ENCODE peak calls at places on chromosomes 7 and 10, in five cellular contexts. T, H, A, D and L are unnamed samples. For H3K9me3, the result is how much of the 10 kb centered on the place peaks cover.

GRCh38 chr7:139648941-139649425 is 125.5 kb downstream of the CLEC2L start:
- DNase-seq in T (no peak), H (no peak), A (peak), D (no peak), L (no peak)

GRCh38 chr7:15309891-15310290 is 251.9 kb downstream of the AGMO start:
- DNase-seq in T (no peak), H (no peak), A (no peak), D (no peak), L (no peak)

GRCh38 chr7:94444808-94445207 is 50.1 kb downstream of the COL1A2 start:
- DNase-seq in T (no peak), H (no peak), A (no peak), D (no peak), L (no peak)

GRCh38 chr7:113071465-113071864 is 15.2 kb downstream of the GPR85 start:
- DNase-seq in T (no peak), H (no peak), A (no peak), D (no peak), L (no peak)

GRCh38 chr7:6705959-6706665 is 635 bp downstream of the ZNF12 start:
- DNase-seq in T (peak), H (peak), A (peak), D (peak), L (no peak)

GRCh38 chr10:62384057-62384446 is 9.9 kb downstream of the ZNF365 start:
- DNase-seq in T (peak), H (no peak), A (no peak), D (no peak), L (no peak)

GRCh38 chr7:123054357-123055133 is 59.0 kb upstream of the TAS2R16 start:
- DNase-seq in T (no peak), H (no peak), A (no peak), D (peak), L (no peak)

GRCh38 chr7:105473163-105473562 is 48.9 kb downstream of the PUS7 start:
- DNase-seq in T (peak), H (no peak), A (no peak), D (peak), L (no peak)

GRCh38 chr10:2970190-2970823 is 97.0 kb upstream of the PFKP start:
- DNase-seq in T (no peak), H (no peak), A (no peak), D (no peak), L (no peak)

GRCh38 chr7:132944774-132945173 is 137.1 kb downstream of the CHCHD3 start:
- DNase-seq in T (no peak), H (no peak), A (no peak), D (no peak), L (no peak)

GRCh38 chr7:24978837-24979469 is 1.0 kb downstream of the OSBPL3 start:
- DNase-seq in T (peak), H (no peak), A (peak), D (peak), L (no peak)

GRCh38 chr10:70191161-70191770 is 21.0 kb upstream of the SAR1A start:
- DNase-seq in T (no peak), H (no peak), A (no peak), D (no peak), L (no peak)

GRCh38 chr10:33134011-33134751 is 176.2 kb upstream of the ITGB1 start:
- DNase-seq in T (peak), H (no peak), A (no peak), D (peak), L (no peak)

GRCh38 chr10:89090760-89091455 is 100.3 kb downstream of the FAS start:
- DNase-seq in T (no peak), H (no peak), A (no peak), D (no peak), L (no peak)

GRCh38 chr7:112789453-112789823 is 755 bp downstream of the TMEM168 start:
- DNase-seq in T (no peak), H (no peak), A (no peak), D (no peak), L (no peak)

GRCh38 chr7:98974906-98975816 is 96.8 kb downstream of the TRRAP start:
- DNase-seq in T (no peak), H (no peak), A (no peak), D (no peak), L (no peak)

GRCh38 chr10:16902606-16903005 is 85.4 kb upstream of the RSU1 start:
- DNase-seq in T (no peak), H (no peak), A (no peak), D (no peak), L (no peak)

GRCh38 chr7:39880556-39880955 is 69.5 kb upstream of the CDK13 start:
- DNase-seq in T (peak), H (no peak), A (no peak), D (peak), L (no peak)

GRCh38 chr10:16799621-16800020 is 17.6 kb downstream of the RSU1 start:
- DNase-seq in T (no peak), H (no peak), A (no peak), D (no peak), L (no peak)

GRCh38 chr7:137818036-137818435 is 28.7 kb downstream of the DGKI start:
- DNase-seq in T (peak), H (no peak), A (no peak), D (no peak), L (no peak)

GRCh38 chr10:6647811-6648526 is 67.9 kb upstream of the PRKCQ start:
- DNase-seq in T (peak), H (no peak), A (peak), D (peak), L (peak)

GRCh38 chr10:22646291-22646926 is 68.0 kb downstream of the PIP4K2A start:
- DNase-seq in T (no peak), H (no peak), A (no peak), D (no peak), L (no peak)

GRCh38 chr10:122282253-122282671 is 11.2 kb downstream of the BTBD16 start:
- DNase-seq in T (peak), H (no peak), A (no peak), D (no peak), L (no peak)

GRCh38 chr7:73746378-73746777 is 7.8 kb upstream of the ABHD11 start:
- DNase-seq in T (no peak), H (no peak), A (no peak), D (no peak), L (no peak)

GRCh38 chr7:50590535-50590934 is 25.3 kb upstream of the DDC start:
- DNase-seq in T (no peak), H (no peak), A (no peak), D (no peak), L (no peak)

GRCh38 chr10:33333260-33334169 is 952 bp downstream of the NRP1 start:
- DNase-seq in T (no peak), H (no peak), A (no peak), D (no peak), L (no peak)

GRCh38 chr10:98259606-98260319 is 8.2 kb downstream of the LOXL4 start:
- DNase-seq in T (no peak), H (no peak), A (peak), D (no peak), L (no peak)

GRCh38 chr10:115355162-115355760 is 262.1 kb downstream of the ATRNL1 start:
- DNase-seq in T (peak), H (peak), A (no peak), D (peak), L (no peak)

GRCh38 chr7:9718071-9718470 is 1255.6 kb upstream of the PHF14 start:
- DNase-seq in T (no peak), H (no peak), A (no peak), D (no peak), L (no peak)

GRCh38 chr7:9719303-9719702 is 1254.4 kb upstream of the PHF14 start:
- DNase-seq in T (no peak), H (no peak), A (no peak), D (no peak), L (no peak)

DNA sequence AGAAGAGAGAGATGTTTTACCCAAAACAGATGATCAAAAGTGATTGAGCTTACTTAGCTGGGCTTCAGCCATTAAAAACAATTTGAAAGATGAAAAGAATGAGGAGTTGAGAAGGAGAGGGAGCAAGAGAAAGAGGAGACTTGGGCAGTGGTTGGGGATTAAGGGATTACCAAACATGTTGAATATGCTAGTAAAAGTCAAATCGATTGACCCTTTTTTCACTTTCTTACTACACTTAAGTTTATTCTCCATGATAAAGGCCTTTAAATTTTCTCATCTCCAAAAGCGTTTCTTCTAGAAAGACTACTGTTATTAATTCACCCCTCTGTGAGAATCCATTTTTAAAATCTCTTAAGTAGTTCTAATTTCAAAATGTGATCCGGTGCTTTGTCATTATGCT is 1254.0 kb upstream of the PHF14 start:
- DNase-seq in T (no peak), H (no peak), A (no peak), D (no peak), L (no peak)
- H3K9me3 ChIP-seq in T (under half), H (under half), A (under half), D (under half), L (under half)

GRCh38 chr7:151518105-151518780 is 1.5 kb downstream of the RHEB start:
- DNase-seq in T (peak), H (peak), A (peak), D (peak), L (peak)

GRCh38 chr7:151518781-151519044 is 982 bp downstream of the RHEB start:
- DNase-seq in T (no peak), H (no peak), A (no peak), D (no peak), L (peak)

GRCh38 chr7:151514461-151515396 is 5.0 kb downstream of the RHEB start:
- DNase-seq in T (no peak), H (no peak), A (no peak), D (no peak), L (no peak)

GRCh38 chr7:151519765-151520418 is at the start of gene RHEB:
- DNase-seq in T (peak), H (peak), A (peak), D (peak), L (peak)

GRCh38 chr7:151517601-151518104 is 2.0 kb downstream of the RHEB start:
- DNase-seq in T (no peak), H (no peak), A (no peak), D (no peak), L (no peak)
- H3K9me3 ChIP-seq in T (under half), H (under half), A (under half), D (under half), L (under half)

GRCh38 chr7:55386541-55386940 is 21.4 kb downstream of the LANCL2 start:
- DNase-seq in T (no peak), H (no peak), A (no peak), D (no peak), L (no peak)

GRCh38 chr7:55382251-55382650 is 17.1 kb downstream of the LANCL2 start:
- DNase-seq in T (no peak), H (no peak), A (no peak), D (no peak), L (no peak)

GRCh38 chr7:55381696-55382095 is 16.6 kb downstream of the LANCL2 start:
- DNase-seq in T (no peak), H (no peak), A (no peak), D (no peak), L (no peak)

GRCh38 chr7:55387062-55387965 is 22.2 kb downstream of the LANCL2 start:
- DNase-seq in T (no peak), H (no peak), A (no peak), D (no peak), L (no peak)
- H3K9me3 ChIP-seq in T (under half), H (under half), A (half or more), D (under half), L (under half)

GRCh38 chr7:46960974-46961373 is 620.9 kb downstream of the TNS3 start:
- DNase-seq in T (no peak), H (no peak), A (no peak), D (no peak), L (no peak)
- H3K9me3 ChIP-seq in T (under half), H (under half), A (half or more), D (under half), L (under half)

DNA sequence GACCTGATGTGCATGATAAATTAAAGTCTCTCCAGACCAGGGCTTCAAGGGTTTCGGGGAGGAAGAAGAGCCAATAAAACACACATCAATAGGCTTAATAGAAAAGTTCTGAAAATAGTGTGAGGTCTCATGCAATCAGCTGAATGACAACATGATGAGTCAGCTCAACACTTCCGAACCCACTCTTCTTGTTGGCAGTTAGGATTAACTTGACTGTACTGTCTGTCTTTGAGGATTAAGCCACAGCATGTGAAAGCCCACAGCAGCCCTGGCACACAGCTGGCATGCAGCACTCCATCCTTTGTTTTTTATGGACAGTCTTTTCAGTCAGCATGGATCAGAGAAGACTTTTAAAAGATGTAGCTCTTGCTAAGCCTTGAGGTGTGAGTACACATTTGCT is 526.9 kb upstream of the VSTM2A start:
- DNase-seq in T (peak), H (no peak), A (no peak), D (no peak), L (no peak)
- H3K9me3 ChIP-seq in T (under half), H (under half), A (under half), D (under half), L (under half)

GRCh38 chr7:153088601-153089000 is 329.0 kb downstream of the ACTR3B start:
- DNase-seq in T (no peak), H (no peak), A (no peak), D (no peak), L (no peak)
- H3K9me3 ChIP-seq in T (under half), H (under half), A (under half), D (under half), L (under half)

GRCh38 chr10:81182296-81182695 is 644.6 kb downstream of the SH2D4B start:
- DNase-seq in T (no peak), H (no peak), A (no peak), D (no peak), L (no peak)
- H3K9me3 ChIP-seq in T (under half), H (under half), A (under half), D (under half), L (under half)